ENCODE peak calls at places on chromosomes 16 and 17, in five cellular contexts. Q, O, R, M and L are unnamed samples.

GRCh38 chr17:47693667-47694017 is 319 bp upstream of the TBKBP1 start:
- DNase-seq in Q (no peak), O (no peak), M (no peak), R (no peak), L (no peak)

GRCh38 chr17:64641499-64641898 is 20.6 kb downstream of the SMURF2 start:
- DNase-seq in O (no peak), Q (no peak), M (no peak), R (peak; percentile 91), L (peak; percentile 96)

GRCh38 chr16:6684076-6684673 is 648.5 kb upstream of the RBFOX1 start:
- DNase-seq in O (no peak), R (no peak), Q (no peak), M (no peak), L (peak; percentile 3)

GRCh38 chr17:59342681-59343127 is 11.2 kb downstream of the YPEL2 start:
- DNase-seq in Q (no peak), M (no peak), O (no peak), R (no peak), L (no peak)

GRCh38 chr17:61402978-61403845 is 3.6 kb downstream of the TBX2 start:
- DNase-seq in O (no peak), M (peak; percentile 69), R (peak; percentile 66), Q (no peak), L (no peak)

GRCh38 chr16:86772671-86773338 is 194.5 kb downstream of the FOXL1 start:
- DNase-seq in O (no peak), M (no peak), Q (no peak), R (peak; percentile 58), L (peak; percentile 35)

GRCh38 chr17:35242158-35242804 is 591 bp upstream of the SLFN5 start:
- DNase-seq in O (peak; percentile 84), Q (peak; percentile 90), R (peak; percentile 32), M (peak; percentile 76), L (peak; percentile 62)

GRCh38 chr16:47213761-47214440 is 70.2 kb upstream of the NETO2 start:
- DNase-seq in Q (no peak), O (no peak), R (peak; percentile 12), M (no peak), L (no peak)

GRCh38 chr16:54817940-54818574 is 112.6 kb upstream of the IRX5 start:
- DNase-seq in Q (no peak), M (no peak), R (no peak), O (no peak), L (no peak)

GRCh38 chr17:33290156-33290697 is 2.9 kb downstream of the ASIC2 start:
- DNase-seq in Q (no peak), O (no peak), M (no peak), R (no peak), L (no peak)
- H3K4me3 ChIP-seq in Q (no peak overlapping the region), O (no peak overlapping the region), M (no peak overlapping the region), R (no peak overlapping the region), L (no peak overlapping the region)

GRCh38 chr17:83076930-83077329 is 2.5 kb upstream of the METRNL start:
- DNase-seq in M (no peak), O (no peak), R (no peak), Q (no peak), L (peak; percentile 34)
- H3K27me3 ChIP-seq in M (no peaks in the 10 kb centered on the region), O (no peaks in the 10 kb centered on the region), R (peaks cover 9% of the 10 kb centered on the region), Q (no peaks in the 10 kb centered on the region), L (no peaks in the 10 kb centered on the region)

GRCh38 chr16:35714665-35715064 is 2255.3 kb downstream of the TP53TG3F start:
- DNase-seq in O (no peak), M (no peak), Q (no peak), R (no peak), L (no peak)

GRCh38 chr16:35711958-35712357 is 2252.5 kb downstream of the TP53TG3F start:
- DNase-seq in M (no peak), R (no peak), Q (no peak), O (no peak), L (no peak)

GRCh38 chr16:35711435-35711834 is 2252.0 kb downstream of the TP53TG3F start:
- DNase-seq in Q (no peak), M (no peak), O (no peak), R (no peak), L (no peak)

GRCh38 chr16:35713762-35714650 is 2254.6 kb downstream of the TP53TG3F start:
- DNase-seq in M (no peak), R (no peak), Q (no peak), O (no peak), L (no peak)
- H3K9me3 ChIP-seq in M (no peaks in the 10 kb centered on the region), R (peaks cover 7% of the 10 kb centered on the region), Q (peaks cover 39% of the 10 kb centered on the region), O (no peaks in the 10 kb centered on the region), L (no peaks in the 10 kb centered on the region)

GRCh38 chr17:8221663-8222379 is 11.4 kb upstream of the AURKB start:
- DNase-seq in M (peak; percentile 90), O (peak; percentile 90), R (peak; percentile 89), Q (peak; percentile 95), L (peak; percentile 78)

GRCh38 chr17:8220783-8221662 is 10.6 kb upstream of the AURKB start:
- DNase-seq in O (peak; percentile 86), Q (peak; percentile 88), M (peak; percentile 86), R (peak; percentile 95), L (peak; percentile 83)

GRCh38 chr17:8222630-8223355 is 12.4 kb upstream of the AURKB start:
- DNase-seq in M (peak; percentile 97), R (peak; percentile 93), O (peak; percentile 91), Q (peak; percentile 89), L (peak; percentile 97)

GRCh38 chr17:8223356-8224063 is 13.1 kb upstream of the AURKB start:
- DNase-seq in Q (peak; percentile 46), R (peak; percentile 47), M (peak; percentile 79), O (peak; percentile 70), L (peak; percentile 76)

GRCh38 chr17:8222380-8222629 is 11.9 kb upstream of the AURKB start:
- DNase-seq in R (no peak), M (no peak), Q (no peak), O (peak; percentile 81), L (no peak)
- H3K4me3 ChIP-seq in R (peak overlapping the region; percentile 62), M (peak overlapping the region; percentile 49), Q (peak overlapping the region; percentile 98), O (peak overlapping the region; percentile 64), L (peak overlapping the region; percentile 81)

GRCh38 chr17:4738136-4739121 is 1.2 kb upstream of the ZMYND15 start:
- DNase-seq in O (peak; percentile 28), Q (peak; percentile 43), R (no peak), M (no peak), L (no peak)
- H3K27me3 ChIP-seq in O (no peaks in the 10 kb centered on the region), Q (peaks cover 9% of the 10 kb centered on the region), R (peaks cover 49% of the 10 kb centered on the region), M (peaks cover 3% of the 10 kb centered on the region), L (no peaks in the 10 kb centered on the region)

DNA sequence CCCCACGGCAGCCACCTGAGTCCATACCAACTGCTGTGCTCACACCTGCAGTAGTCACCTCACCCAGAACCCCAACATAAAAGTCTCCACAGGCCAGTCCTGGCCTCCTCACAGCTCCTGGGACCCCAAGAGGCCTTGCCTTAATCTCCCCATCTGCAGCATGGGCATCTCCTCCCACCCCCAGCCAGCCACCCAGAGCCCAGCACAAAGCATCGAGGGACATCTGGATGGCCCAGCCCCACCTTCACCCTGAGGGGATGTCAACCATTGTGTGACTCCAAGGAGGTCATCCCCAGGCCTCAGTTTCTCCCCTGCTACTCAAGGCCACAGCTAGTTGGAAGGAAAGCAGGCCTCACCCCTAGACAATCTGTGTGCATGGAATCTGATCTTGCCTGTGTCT is 1775.3 kb downstream of the TP53TG3F start:
- DNase-seq in Q (no peak), R (no peak), O (no peak), M (no peak), L (no peak)
- H3K9me3 ChIP-seq in Q (peaks cover 40% of the 10 kb centered on the region), R (peaks cover 26% of the 10 kb centered on the region), O (no peaks in the 10 kb centered on the region), M (no peaks in the 10 kb centered on the region), L (no peaks in the 10 kb centered on the region)